ENCODE peak calls at places on chromosomes 13 and 19, in six cellular contexts. A is upper lobe of right lung, O is fibroblast of lung, W is SJSA1, H is psoas muscle, B is endothelial cell of umbilical vein. P is an unnamed sample.
A peak's percentile ranks its signal among the peaks of the same experiment; 100 is the strongest.

GRCh38 chr13:98228661-98229349 is 51.7 kb upstream of the RNF113B start:
- DNase-seq in A (no peak), O (peak; percentile 60), W (no peak), H (no peak), B (no peak), P (no peak)

GRCh38 chr13:78732445-78733017 is 73.6 kb upstream of the OBI1 start:
- DNase-seq in A (no peak), O (no peak), W (no peak), H (no peak), B (no peak), P (no peak)

GRCh38 chr19:6744381-6745288 is 5.2 kb downstream of the TRIP10 start:
- DNase-seq in A (peak; percentile 91), O (peak; percentile 85), W (peak; percentile 86), H (peak; percentile 91), B (peak; percentile 78), P (peak; percentile 82)

GRCh38 chr13:66513728-66514127 is 716.4 kb downstream of the PCDH9 start:
- DNase-seq in A (no peak), O (peak; percentile 81), W (no peak), H (no peak), B (peak; percentile 71), P (peak; percentile 24)

GRCh38 chr19:53977991-53978731 is 13.3 kb upstream of the CACNG6 start:
- DNase-seq in A (no peak), O (peak; percentile 90), W (peak; percentile 57), H (peak; percentile 83), B (peak; percentile 94), P (peak; percentile 91)

GRCh38 chr19:48400018-48400742 is 6.7 kb downstream of the GRIN2D start:
- DNase-seq in A (no peak), O (peak; percentile 76), W (peak; percentile 65), H (peak; percentile 52), B (peak; percentile 75), P (peak; percentile 88)

GRCh38 chr19:1699998-1700732 is 47.8 kb upstream of the TCF3 start:
- DNase-seq in A (no peak), O (no peak), W (no peak), H (no peak), B (no peak), P (no peak)

GRCh38 chr19:47663911-47664771 is 49.1 kb upstream of the EHD2 start:
- DNase-seq in A (peak; percentile 76), O (peak; percentile 99), W (peak; percentile 88), H (peak; percentile 75), B (no peak), P (peak; percentile 99)

GRCh38 chr19:2443785-2444182 is 13.0 kb downstream of the LMNB2 start:
- DNase-seq in A (no peak), O (no peak), W (no peak), H (no peak), B (no peak), P (no peak)

GRCh38 chr13:48009298-48009697 is 8.2 kb upstream of the SUCLA2 start:
- DNase-seq in A (no peak), O (peak; percentile 73), W (peak; percentile 77), H (no peak), B (no peak), P (peak; percentile 28)

GRCh38 chr19:52946322-52947310 is 16.1 kb downstream of the ZNF816 start:
- DNase-seq in A (peak; percentile 93), O (peak; percentile 25), W (no peak), H (peak; percentile 64), B (peak; percentile 15), P (no peak)

GRCh38 chr13:39506559-39507390 is 96.2 kb downstream of the LHFPL6 start:
- DNase-seq in A (no peak), O (peak; percentile 54), W (peak; percentile 80), H (no peak), B (no peak), P (peak; percentile 24)

GRCh38 chr19:7109678-7110289 is 40.3 kb downstream of the ZNF557 start:
- DNase-seq in A (no peak), O (peak; percentile 22), W (no peak), H (no peak), B (no peak), P (peak; percentile 3)

GRCh38 chr19:32098953-32099352 is 246.5 kb upstream of the ZNF507 start:
- DNase-seq in A (no peak), O (no peak), W (no peak), H (no peak), B (no peak), P (no peak)

GRCh38 chr13:75825599-75825998 is 189.5 kb downstream of the LMO7 start:
- DNase-seq in A (no peak), O (no peak), W (no peak), H (no peak), B (no peak), P (no peak)

GRCh38 chr13:109330941-109331340 is 455.4 kb downstream of the IRS2 start:
- DNase-seq in A (no peak), O (peak; percentile 53), W (no peak), H (no peak), B (no peak), P (peak; percentile 14)

GRCh38 chr13:77729502-77730221 is 32.2 kb downstream of the SLAIN1 start:
- DNase-seq in A (no peak), O (no peak), W (no peak), H (no peak), B (no peak), P (no peak)

GRCh38 chr19:11535792-11536595 is 2.7 kb upstream of the CNN1 start:
- DNase-seq in A (peak; percentile 94), O (peak; percentile 82), W (peak; percentile 97), H (peak; percentile 90), B (peak; percentile 81), P (peak; percentile 89)

GRCh38 chr19:14155371-14155770 is 19.0 kb upstream of the ASF1B start:
- DNase-seq in A (no peak), O (no peak), W (no peak), H (no peak), B (no peak), P (no peak)

GRCh38 chr13:44132710-44133109 is 240.9 kb upstream of the SERP2 start:
- DNase-seq in A (peak; percentile 87), O (peak; percentile 80), W (peak; percentile 8), H (peak; percentile 75), B (peak; percentile 79), P (peak; percentile 56)

DNA sequence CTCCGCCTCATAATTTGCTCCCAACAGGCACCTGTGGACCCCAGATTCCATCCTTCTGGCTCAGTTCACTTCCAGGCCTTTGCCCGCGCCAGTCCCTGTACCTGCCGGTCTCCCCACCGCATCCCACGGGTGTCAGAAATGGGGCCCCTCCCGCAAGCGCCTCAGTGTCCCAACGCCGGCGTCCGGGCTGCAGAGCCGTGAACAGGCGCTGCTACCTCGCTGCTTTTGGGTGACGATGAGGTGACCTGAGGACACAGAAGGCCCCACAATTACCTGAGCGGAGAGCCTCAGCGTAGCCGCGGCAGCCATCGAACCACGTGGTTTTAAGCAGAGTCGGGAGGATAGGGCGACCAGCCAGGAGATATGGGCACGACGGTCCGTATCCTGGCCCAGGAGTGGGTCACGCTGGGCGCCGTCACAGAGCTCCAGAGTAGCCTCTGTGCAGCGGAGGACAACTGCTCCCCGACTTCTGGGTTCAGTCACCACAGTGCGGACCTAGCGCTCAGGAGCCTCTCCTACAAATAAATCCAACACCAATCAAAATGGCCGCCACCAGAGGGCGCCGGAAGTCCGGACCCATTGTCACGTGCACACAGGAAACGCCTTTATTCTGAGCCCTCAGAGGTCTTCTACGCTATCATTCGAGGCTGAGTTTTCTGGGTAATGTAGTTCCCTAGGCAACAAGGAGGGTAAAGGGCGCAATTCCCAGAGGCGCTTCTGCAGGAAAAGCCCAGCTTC is at the start of gene ZNF814:
- DNase-seq in A (peak; percentile 81), O (peak; percentile 75), W (no peak), H (peak; percentile 77), B (peak; percentile 37), P (peak; percentile 92)
- H3K27ac ChIP-seq in A (peak within 1 kb of the TSS; percentile 79), O (peak within 1 kb of the TSS; percentile 77), W (no peak within 1 kb of the TSS), H (peak within 1 kb of the TSS; percentile 75), B (no peak within 1 kb of the TSS), P (peak within 1 kb of the TSS; percentile 55)

GRCh38 chr19:17749912-17750317 is 1.4 kb upstream of the FCHO1 start:
- DNase-seq in A (no peak), O (no peak), W (no peak), H (no peak), B (no peak), P (no peak)
- H3K4me3 ChIP-seq in A (no peak overlapping the region), O (no peak overlapping the region), W (no peak overlapping the region), H (no peak overlapping the region), B (no peak overlapping the region), P (no peak overlapping the region)

GRCh38 chr13:101626925-101627555 is 174.6 kb downstream of the ITGBL1 start:
- DNase-seq in A (no peak), O (no peak), W (peak; percentile 32), H (no peak), B (peak; percentile 63), P (no peak)
- H3K27ac ChIP-seq in A (peak overlapping the region; percentile 58), O (peak overlapping the region; percentile 61), W (peak overlapping the region; percentile 20), H (no peak overlapping the region), B (peak overlapping the region; percentile 52), P (no peak overlapping the region)

GRCh38 chr19:38142176-38143035 is 81.6 kb downstream of the DPF1 start:
- DNase-seq in A (no peak), O (peak; percentile 41), W (peak; percentile 25), H (peak; percentile 67), B (peak; percentile 37), P (peak; percentile 60)
- H3K4me3 ChIP-seq in A (no peak overlapping the region), O (no peak overlapping the region), W (no peak overlapping the region), H (no peak overlapping the region), B (no peak overlapping the region), P (no peak overlapping the region)

GRCh38 chr13:99605417-99606321 is 104.4 kb downstream of the TM9SF2 start:
- DNase-seq in A (peak; percentile 72), O (peak; percentile 13), W (no peak), H (peak; percentile 37), B (peak; percentile 72), P (no peak)

GRCh38 chr13:99610702-99611289 is 109.5 kb downstream of the TM9SF2 start:
- DNase-seq in A (no peak), O (no peak), W (peak; percentile 79), H (no peak), B (no peak), P (no peak)

GRCh38 chr13:99604636-99605035 is 103.4 kb downstream of the TM9SF2 start:
- DNase-seq in A (no peak), O (no peak), W (no peak), H (no peak), B (no peak), P (no peak)

GRCh38 chr13:99608345-99608744 is 107.1 kb downstream of the TM9SF2 start:
- DNase-seq in A (no peak), O (no peak), W (no peak), H (no peak), B (no peak), P (no peak)

DNA sequence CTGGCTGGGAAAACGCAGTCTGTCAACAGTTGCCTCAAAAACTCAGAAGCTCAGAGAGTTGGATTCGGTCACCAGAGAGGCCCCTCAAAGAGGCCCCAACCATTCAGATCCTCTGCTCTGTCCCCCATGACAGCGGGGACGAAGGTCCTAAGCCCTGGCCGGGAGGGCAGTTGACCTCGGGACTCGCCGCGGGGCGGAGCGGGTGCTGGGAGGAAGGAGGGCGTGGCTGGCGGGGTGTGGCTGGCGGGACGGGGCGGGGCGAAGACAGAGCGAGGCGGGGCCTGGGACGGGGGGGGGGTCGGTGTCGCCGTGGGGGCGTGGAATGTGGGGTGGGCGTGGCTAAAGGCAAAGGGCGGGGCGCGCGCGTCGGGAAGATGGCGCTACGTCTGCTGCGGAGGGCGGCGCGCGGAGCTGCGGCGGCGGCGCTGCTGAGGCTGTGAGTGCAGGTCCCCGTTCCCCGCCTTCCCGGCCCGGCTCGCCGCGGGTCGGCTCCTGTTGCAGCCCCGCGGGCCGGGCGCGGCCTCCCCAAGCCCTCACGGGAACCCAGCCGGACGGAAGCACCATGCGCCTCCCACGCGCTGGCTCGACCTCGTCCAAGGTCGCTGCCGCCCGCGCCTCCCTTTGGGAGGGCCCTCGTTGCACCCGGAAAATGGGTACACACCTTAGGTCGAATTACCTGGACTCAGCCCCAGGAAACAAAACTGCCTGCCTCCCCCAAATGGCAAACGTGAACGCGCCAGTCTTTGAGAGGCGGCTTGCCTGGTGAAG is 105.2 kb downstream of the TM9SF2 start:
- DNase-seq in A (peak; percentile 95), O (peak; percentile 77), W (peak; percentile 96), H (peak; percentile 87), B (peak; percentile 81), P (peak; percentile 60)
- H3K27ac ChIP-seq in A (peak within 1 kb of the TSS; percentile 85), O (no peak within 1 kb of the TSS), W (no peak within 1 kb of the TSS), H (peak within 1 kb of the TSS; percentile 87), B (peak within 1 kb of the TSS; percentile 25), P (peak within 1 kb of the TSS; percentile 44)

GRCh38 chr19:46661735-46662592 is 982 bp upstream of the DACT3 start:
- DNase-seq in A (peak; percentile 90), O (peak; percentile 84), W (peak; percentile 77), H (peak; percentile 84), B (peak; percentile 88), P (peak; percentile 88)
- H3K4me3 ChIP-seq in A (peak overlapping the region; percentile 48), O (peak overlapping the region; percentile 12), W (peak overlapping the region; percentile 27), H (peak overlapping the region; percentile 70), B (peak overlapping the region; percentile 20), P (peak overlapping the region; percentile 49)